ENCODE peak calls at places on chromosomes 16 and 17, in nine cellular contexts. R is HL-60, Q is ureter, G is Karpas-422, I is progenitor cell of endocrine pancreas, P is NCI-H187 treated with DMSO at 0.1 percent for 48 hours, S is mucosa of descending colon, T is choroid plexus epithelial cell, J is germinal center. X is an unnamed sample.

GRCh38 chr17:18946536-18946935 is 5.4 kb upstream of the SLC5A10 start:
- DNase-seq in R (no peak), Q (no peak), G (no peak), I (no peak), P (no peak), S (no peak), T (peak), J (no peak), X (no peak)

GRCh38 chr17:49646391-49647255 is 31.3 kb downstream of the SPOP start:
- DNase-seq in R (no peak), Q (no peak), G (no peak), I (no peak), P (no peak), S (no peak), T (peak), J (no peak), X (peak)

GRCh38 chr17:49337900-49338299 is 24.1 kb downstream of the ZNF652 start:
- DNase-seq in R (no peak), Q (no peak), G (no peak), I (no peak), P (no peak), S (no peak), T (peak), J (no peak), X (peak)

GRCh38 chr17:14070344-14071007 is 1.2 kb downstream of the COX10 start:
- DNase-seq in R (no peak), Q (no peak), G (no peak), I (no peak), P (no peak), S (no peak), T (no peak), J (no peak), X (no peak)

GRCh38 chr16:702341-702740 is 3.3 kb downstream of the FBXL16 start:
- DNase-seq in R (no peak), Q (no peak), G (no peak), I (no peak), P (no peak), S (no peak), T (no peak), J (no peak), X (no peak)

GRCh38 chr16:83554096-83554495 is 253.7 kb upstream of the HSBP1 start:
- DNase-seq in R (no peak), Q (no peak), G (no peak), I (no peak), P (no peak), S (no peak), T (no peak), J (no peak), X (peak)

GRCh38 chr17:34692932-34693331 is 113.5 kb downstream of the TMEM132E start:
- DNase-seq in R (no peak), Q (no peak), G (no peak), I (no peak), P (no peak), S (no peak), T (no peak), J (no peak), X (no peak)

GRCh38 chr17:60154616-60155426 is 5.0 kb downstream of the CA4 start:
- DNase-seq in R (no peak), Q (no peak), G (no peak), I (no peak), P (no peak), S (no peak), T (peak), J (no peak), X (peak)

GRCh38 chr17:64477849-64478248 is 19.0 kb downstream of the POLG2 start:
- DNase-seq in R (no peak), Q (no peak), G (no peak), I (no peak), P (no peak), S (no peak), T (peak), J (no peak), X (no peak)

GRCh38 chr17:68383443-68384321 is 73.6 kb downstream of the WIPI1 start:
- DNase-seq in R (peak), Q (no peak), G (no peak), I (no peak), P (no peak), S (no peak), T (peak), J (no peak), X (peak)

GRCh38 chr17:79801156-79802038 is 4.5 kb upstream of the CBX8 start:
- DNase-seq in R (no peak), Q (no peak), G (no peak), I (no peak), P (no peak), S (peak), T (peak), J (no peak), X (no peak)

GRCh38 chr17:13587487-13588338 is 14.0 kb downstream of the HS3ST3A1 start:
- DNase-seq in R (no peak), Q (no peak), G (no peak), I (no peak), P (no peak), S (no peak), T (no peak), J (no peak), X (no peak)

GRCh38 chr17:49101054-49101534 is 31.5 kb upstream of the B4GALNT2 start:
- DNase-seq in R (no peak), Q (peak), G (no peak), I (no peak), P (no peak), S (no peak), T (peak), J (no peak), X (peak)

GRCh38 chr16:16124974-16125373 is 98.3 kb downstream of the ABCC6 start:
- DNase-seq in R (no peak), Q (no peak), G (no peak), I (no peak), P (no peak), S (no peak), T (no peak), J (no peak), X (no peak)

GRCh38 chr16:28875134-28876015 is 2.9 kb upstream of the ATP2A1 start:
- DNase-seq in R (no peak), Q (no peak), G (no peak), I (no peak), P (no peak), S (no peak), T (no peak), J (no peak), X (no peak)

GRCh38 chr16:55328611-55329569 is 4.9 kb downstream of the IRX6 start:
- DNase-seq in R (no peak), Q (no peak), G (peak), I (no peak), P (no peak), S (no peak), T (no peak), J (no peak), X (no peak)

GRCh38 chr17:14813649-14814048 is 451.5 kb downstream of the PMP22 start:
- DNase-seq in R (no peak), Q (no peak), G (peak), I (no peak), P (no peak), S (no peak), T (peak), J (peak), X (no peak)

GRCh38 chr16:1152123-1152638 is 725 bp upstream of the CACNA1H start:
- DNase-seq in R (no peak), Q (no peak), G (no peak), I (no peak), P (no peak), S (no peak), T (no peak), J (peak), X (no peak)

X was measured in cardiac fibroblast.